ENCODE peak calls at places on chromosomes 2 and 18, in eight cellular contexts. T is tibial nerve; E is fibroblast of mammary gland; K is fibroblast of the aortic adventitia; Z is A549; W is CD8-positive, alpha-beta T cell; C is GM12878; J is body of pancreas. U is an unnamed sample.

GRCh38 chr2:240983996-240984498 is 14.4 kb upstream of the SNED1 start:
- DNase-seq in T (peak), Z (no peak), E (no peak), K (no peak), W (no peak), J (peak), C (no peak), U (no peak)

GRCh38 chr2:230441188-230441897 is 25.3 kb downstream of the SP100 start:
- DNase-seq in Z (no peak), J (no peak), T (no peak), E (peak), K (peak), W (peak), C (peak), U (no peak)

GRCh38 chr2:118687698-118688097 is 159.8 kb downstream of the EN1 start:
- DNase-seq in W (no peak), E (peak), J (no peak), Z (no peak), K (peak), C (no peak), T (no peak), U (no peak)

GRCh38 chr18:80029690-80030089 is 4.5 kb upstream of the RBFA start:
- DNase-seq in Z (no peak), T (no peak), J (no peak), W (no peak), E (no peak), C (no peak), K (no peak), U (no peak)

GRCh38 chr2:216777637-216778273 is 82.1 kb downstream of the TNP1 start:
- DNase-seq in J (peak), K (peak), T (no peak), W (no peak), C (peak), E (peak), Z (peak), U (no peak)

GRCh38 chr18:2939317-2939716 is 73.6 kb downstream of the LPIN2 start:
- DNase-seq in T (no peak), K (no peak), J (peak), W (no peak), C (no peak), Z (peak), E (no peak), U (peak)

GRCh38 chr2:108593547-108594098 is 59.4 kb downstream of the LIMS1 start:
- DNase-seq in J (no peak), C (no peak), T (no peak), K (peak), Z (no peak), E (peak), W (no peak), U (no peak)

GRCh38 chr2:70779911-70780580 is 10.4 kb downstream of the FIGLA start:
- DNase-seq in K (peak), T (no peak), E (peak), C (no peak), Z (no peak), J (no peak), W (no peak), U (no peak)

GRCh38 chr2:136246086-136246669 is 128.2 kb upstream of the CXCR4 start:
- DNase-seq in Z (peak), J (no peak), E (peak), W (no peak), K (peak), C (peak), T (no peak), U (peak)

GRCh38 chr2:179020156-179020750 is 29.7 kb downstream of the CCDC141 start:
- DNase-seq in C (no peak), J (peak), E (peak), K (peak), T (no peak), W (no peak), Z (no peak), U (no peak)

GRCh38 chr2:172999641-173000387 is 75.8 kb upstream of the MAP3K20 start:
- DNase-seq in J (no peak), T (no peak), K (no peak), C (no peak), E (peak), Z (no peak), W (no peak), U (no peak)

GRCh38 chr2:105821428-105822125 is 76.9 kb downstream of the NCK2 start:
- DNase-seq in Z (no peak), J (no peak), K (no peak), E (no peak), C (no peak), T (no peak), W (no peak), U (no peak)

GRCh38 chr2:37645363-37645762 is 26.1 kb downstream of the CDC42EP3 start:
- DNase-seq in J (no peak), E (peak), W (no peak), K (peak), Z (no peak), T (no peak), C (no peak), U (no peak)

GRCh38 chr2:15074751-15075700 is 442.5 kb downstream of the LRATD1 start:
- DNase-seq in T (no peak), C (no peak), Z (no peak), K (peak), W (no peak), E (no peak), J (no peak), U (no peak)

GRCh38 chr2:157732596-157732995 is 103.9 kb upstream of the ACVR1C start:
- DNase-seq in W (no peak), J (no peak), T (no peak), E (peak), Z (no peak), K (no peak), C (no peak), U (no peak)

GRCh38 chr2:129092871-129093385 is 774.3 kb upstream of the HS6ST1 start:
- DNase-seq in K (no peak), J (no peak), Z (no peak), T (no peak), E (no peak), W (no peak), C (no peak), U (no peak)

GRCh38 chr2:33131108-33131507 is 184.4 kb downstream of the LTBP1 start:
- DNase-seq in K (no peak), W (no peak), T (no peak), C (no peak), Z (no peak), E (no peak), J (no peak), U (no peak)

GRCh38 chr2:110852541-110853263 is 120.3 kb downstream of the ACOXL start:
- DNase-seq in J (no peak), W (no peak), K (no peak), E (no peak), T (no peak), C (no peak), Z (no peak), U (no peak)

GRCh38 chr2:54456526-54457325 is 599 bp downstream of the SPTBN1 start:
- DNase-seq in J (peak), E (peak), C (no peak), K (no peak), Z (peak), W (no peak), T (no peak), U (no peak)

GRCh38 chr2:231677632-231678104 is 30.7 kb upstream of the PTMA start:
- DNase-seq in T (peak), Z (no peak), K (peak), W (peak), J (peak), C (no peak), E (peak), U (peak)

GRCh38 chr18:50711401-50711800 is 108.4 kb downstream of the MRO start:
- DNase-seq in Z (no peak), C (no peak), T (no peak), E (no peak), W (no peak), K (no peak), J (no peak), U (no peak)

GRCh38 chr2:68362069-68362468 is 3.0 kb upstream of the PLEK start:
- DNase-seq in T (peak), E (peak), J (peak), C (peak), W (peak), K (peak), Z (peak), U (peak)

GRCh38 chr2:138732651-138733050 is 47.5 kb downstream of the NXPH2 start:
- DNase-seq in J (no peak), K (no peak), W (no peak), C (no peak), E (no peak), Z (no peak), T (no peak), U (no peak)

GRCh38 chr18:59308201-59309014 is 10.0 kb downstream of the CPLX4 start:
- DNase-seq in E (peak), J (peak), C (no peak), K (peak), W (peak), T (peak), Z (peak), U (peak)

GRCh38 chr2:20198796-20199361 is 26.1 kb downstream of the SDC1 start:
- DNase-seq in K (no peak), Z (no peak), E (no peak), C (no peak), J (no peak), W (no peak), T (no peak), U (peak)

GRCh38 chr2:238106698-238107524 is 6.8 kb downstream of the ESPNL start:
- DNase-seq in E (no peak), C (no peak), K (no peak), J (peak), W (no peak), T (no peak), Z (no peak), U (no peak)

GRCh38 chr2:85409719-85410583 is at the start of gene CAPG:
- DNase-seq in W (peak), C (no peak), E (no peak), T (no peak), J (no peak), K (no peak), Z (no peak), U (peak)

GRCh38 chr2:100321881-100322820 is at the start of gene LONRF2:
- DNase-seq in E (no peak), C (no peak), T (no peak), Z (peak), J (peak), K (no peak), W (no peak), U (peak)

GRCh38 chr2:96856776-96857673 is 791 bp downstream of the ANKRD39 start:
- DNase-seq in Z (no peak), W (no peak), J (peak), E (peak), C (no peak), K (peak), T (no peak), U (no peak)

GRCh38 chr2:144358979-144359541 is 160.9 kb downstream of the ZEB2 start:
- DNase-seq in K (peak), Z (no peak), C (peak), J (no peak), T (no peak), W (no peak), E (peak), U (no peak)

GRCh38 chr2:160433466-160434172 is 60.0 kb downstream of the RBMS1 start:
- DNase-seq in Z (no peak), C (no peak), E (no peak), T (no peak), K (peak), J (no peak), W (no peak), U (no peak)

GRCh38 chr2:147198651-147199171 is 646.1 kb upstream of the ACVR2A start:
- DNase-seq in Z (no peak), K (no peak), C (no peak), W (no peak), T (no peak), J (no peak), E (no peak), U (no peak)

GRCh38 chr2:72289736-72290135 is 142.1 kb upstream of the CYP26B1 start:
- DNase-seq in C (no peak), W (no peak), J (no peak), K (no peak), Z (no peak), T (no peak), E (no peak), U (no peak)
- H3K4me3 ChIP-seq in C (no peak), W (no peak), J (no peak), K (no peak), Z (no peak), T (no peak), E (no peak), U (no peak)

GRCh38 chr2:56753182-56753581 is 569.4 kb downstream of the CCDC85A start:
- DNase-seq in C (no peak), T (no peak), W (no peak), J (no peak), Z (no peak), E (no peak), K (no peak), U (no peak)

GRCh38 chr2:56754627-56755026 is 570.8 kb downstream of the CCDC85A start:
- DNase-seq in E (no peak), J (no peak), K (no peak), W (no peak), T (no peak), C (no peak), Z (no peak), U (no peak)

GRCh38 chr2:56743807-56744206 is 560.0 kb downstream of the CCDC85A start:
- DNase-seq in K (no peak), T (no peak), J (no peak), C (no peak), Z (no peak), W (no peak), E (no peak), U (no peak)

GRCh38 chr2:56754066-56754615 is 570.4 kb downstream of the CCDC85A start:
- DNase-seq in W (no peak), C (no peak), J (no peak), Z (no peak), K (no peak), E (no peak), T (no peak), U (no peak)

DNA sequence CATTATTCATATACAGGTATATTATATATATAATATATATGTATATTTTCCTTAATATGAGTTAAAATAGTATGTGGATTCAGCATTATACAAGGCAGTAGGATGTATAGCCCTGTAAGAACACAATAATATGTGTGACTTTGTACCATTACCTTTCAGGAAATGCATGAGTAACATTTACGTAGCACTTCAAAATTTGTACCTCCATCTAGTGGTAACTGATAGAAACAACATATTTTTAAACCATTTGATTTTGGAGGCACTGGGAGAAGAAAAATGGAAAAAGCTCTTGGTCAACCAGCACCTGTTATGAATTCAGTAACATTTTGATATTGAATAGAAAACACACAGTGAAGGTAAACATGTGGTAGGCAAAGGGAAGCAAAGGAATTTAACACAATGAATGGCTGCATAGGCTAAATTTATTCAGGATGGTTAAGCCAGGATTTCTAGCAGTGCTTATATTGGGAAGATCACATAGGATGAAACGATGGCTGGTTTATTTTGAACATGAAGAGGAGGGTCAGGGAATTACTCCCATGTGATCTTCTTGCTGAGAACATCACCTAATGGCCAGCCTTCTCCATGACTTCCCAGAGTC is 565.5 kb downstream of the CCDC85A start:
- DNase-seq in Z (peak), K (peak), C (no peak), W (no peak), T (no peak), E (peak), J (no peak), U (no peak)
- TF ChIP-seq CTCF in Z (peak), K (peak), C (peak), W (no peak), T (peak), E (peak), J (peak), U (no peak)

GRCh38 chr2:651961-652373 is 25.2 kb downstream of the TMEM18 start:
- DNase-seq in J (no peak), K (no peak), W (no peak), C (no peak), Z (no peak), E (no peak), T (no peak), U (peak)

GRCh38 chr2:652881-653480 is 24.2 kb downstream of the TMEM18 start:
- DNase-seq in T (no peak), E (no peak), W (no peak), C (no peak), K (no peak), Z (no peak), J (no peak), U (peak)

GRCh38 chr2:649461-650342 is 27.5 kb downstream of the TMEM18 start:
- DNase-seq in T (no peak), W (no peak), E (no peak), K (no peak), C (no peak), Z (no peak), J (no peak), U (peak)

GRCh38 chr2:648476-649424 is 28.5 kb downstream of the TMEM18 start:
- DNase-seq in C (no peak), K (no peak), W (no peak), T (no peak), J (no peak), Z (no peak), E (no peak), U (peak)

GRCh38 chr2:650343-651310 is 26.6 kb downstream of the TMEM18 start:
- DNase-seq in E (no peak), W (no peak), Z (no peak), T (no peak), K (no peak), J (no peak), C (no peak), U (peak)
- H3K4me3 ChIP-seq in E (no peak), W (no peak), Z (no peak), T (no peak), K (no peak), J (no peak), C (no peak), U (no peak)

GRCh38 chr2:181426687-181427086 is 30.5 kb upstream of the ITGA4 start:
- DNase-seq in J (no peak), E (no peak), C (no peak), T (no peak), W (no peak), K (no peak), Z (no peak), U (no peak)

GRCh38 chr2:181431674-181432073 is 25.5 kb upstream of the ITGA4 start:
- DNase-seq in K (no peak), C (no peak), J (no peak), T (no peak), W (no peak), Z (no peak), E (no peak), U (no peak)

GRCh38 chr2:181430406-181431199 is 26.6 kb upstream of the ITGA4 start:
- DNase-seq in T (no peak), E (peak), Z (no peak), K (peak), C (no peak), W (no peak), J (no peak), U (no peak)
- TF ChIP-seq CTCF in T (peak), E (peak), Z (no peak), K (peak), C (peak), W (peak), J (no peak), U (peak)

DNA sequence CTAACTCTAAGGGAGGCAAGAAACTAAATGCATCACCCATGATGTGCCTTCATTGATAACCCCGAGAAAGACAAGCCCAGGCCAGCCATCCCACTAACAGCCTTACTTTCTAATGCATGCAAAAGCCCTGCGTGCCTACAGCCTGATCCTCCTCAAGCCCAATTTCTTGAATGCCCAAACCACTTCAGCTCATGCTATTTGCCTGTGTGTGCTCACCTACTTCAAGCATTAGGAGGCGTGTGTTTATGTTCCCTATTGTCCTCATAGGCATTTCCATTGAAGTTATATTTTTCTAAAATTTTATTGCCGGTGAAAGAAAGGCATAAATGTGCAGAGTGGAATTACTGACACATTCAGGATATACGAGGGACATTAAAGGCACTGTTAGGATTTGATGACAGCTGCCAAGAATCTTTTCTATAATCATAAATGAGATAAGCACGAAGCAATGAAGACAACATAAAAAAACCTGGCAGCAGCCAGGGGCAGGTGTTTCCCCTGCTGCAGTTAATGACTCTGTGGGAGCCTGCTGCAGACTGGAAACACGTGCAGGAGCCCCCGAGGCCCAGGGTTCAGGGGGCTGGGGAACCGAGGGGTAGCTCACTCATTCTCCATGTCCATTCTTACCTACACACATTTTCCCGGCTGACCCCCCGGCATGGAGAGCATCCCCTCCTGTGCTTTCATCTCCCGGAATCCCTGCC is 292.2 kb upstream of the SIX2 start:
- DNase-seq in E (no peak), J (no peak), W (no peak), C (no peak), T (no peak), Z (no peak), K (no peak), U (no peak)
- H3K4me3 ChIP-seq in E (no peak), J (no peak), W (no peak), C (no peak), T (no peak), Z (no peak), K (no peak), U (no peak)

GRCh38 chr2:127107622-127107999 is 657 bp upstream of the BIN1 start:
- DNase-seq in T (no peak), K (peak), C (no peak), J (no peak), W (no peak), Z (peak), E (peak), U (no peak)
- TF ChIP-seq CTCF in T (no peak), K (peak), C (no peak), J (peak), W (no peak), Z (no peak), E (no peak), U (no peak)

GRCh38 chr2:194002699-194003368 is 1654.2 kb upstream of the SLC39A10 start:
- DNase-seq in E (no peak), C (no peak), Z (no peak), J (no peak), T (no peak), K (no peak), W (no peak), U (no peak)
- H3K4me3 ChIP-seq in E (no peak), C (no peak), Z (no peak), J (no peak), T (no peak), K (no peak), W (no peak), U (no peak)